ENCODE peak calls at places on chromosomes 5 and 9, in six cellular contexts. X is WERI-Rb-1; P is activated CD8-positive, alpha-beta memory T cell treated with anti-CD3 and anti-CD28 coated beads for 24 hours; C is T-helper 2 cell; R is cardiac muscle cell; S is stimulated activated CD8-positive, alpha-beta memory T cell treated with anti-CD3 and anti-CD28 coated beads, Interleukin-4, amount 100 ng/mL, for 4 hours. H is an unnamed sample.
A peak's percentile ranks its signal among the peaks of the same experiment; 100 is the strongest.

GRCh38 chr5:170069512-170069911 is 36.2 kb upstream of the FOXI1 start:
- DNase-seq in R (no peak), P (no peak), X (no peak), S (no peak), C (no peak), H (no peak)

GRCh38 chr5:82151622-82152021 is 126.5 kb downstream of the RPS23 start:
- DNase-seq in C (no peak), X (no peak), S (no peak), P (no peak), R (no peak), H (no peak)

GRCh38 chr5:142145106-142145900 is 36.7 kb downstream of the NDFIP1 start:
- DNase-seq in R (peak; percentile 83), P (peak; percentile 73), C (peak; percentile 44), X (peak; percentile 73), S (peak; percentile 18), H (peak; percentile 24)

GRCh38 chr5:37570597-37570996 is 191.5 kb downstream of the WDR70 start:
- DNase-seq in R (no peak), S (no peak), P (no peak), X (no peak), C (no peak), H (no peak)

GRCh38 chr9:96057155-96057554 is 181.7 kb downstream of the ERCC6L2 start:
- DNase-seq in X (no peak), P (no peak), C (no peak), S (peak; percentile 21), R (no peak), H (no peak)

GRCh38 chr5:133199366-133199901 is 147.6 kb downstream of the HSPA4 start:
- DNase-seq in R (no peak), X (no peak), C (no peak), S (no peak), P (no peak), H (no peak)

GRCh38 chr5:113125371-113125770 is 148.8 kb downstream of the DCP2 start:
- DNase-seq in R (peak; percentile 44), X (no peak), C (no peak), P (no peak), S (no peak), H (no peak)

GRCh38 chr5:141747152-141747640 is 65.2 kb upstream of the ARAP3 start:
- DNase-seq in C (no peak), X (peak; percentile 97), S (no peak), R (peak; percentile 87), P (no peak), H (no peak)

GRCh38 chr9:99056876-99057664 is 47.8 kb upstream of the TGFBR1 start:
- DNase-seq in X (no peak), S (no peak), R (peak; percentile 73), C (no peak), P (no peak), H (no peak)